ENCODE peak calls at places on chromosomes 13 and 19, in seven cellular contexts. One of them, this sample, is unnamed.

GRCh38 chr19:31478241-31478640 is 129.0 kb upstream of the TSHZ3 start:
- DNase-seq in cardiac muscle cell: no peak
- DNase-seq in AG04450: no peak
- DNase-seq in testis: no peak
- DNase-seq in Calu3: no peak
- DNase-seq in B cell: no peak
- DNase-seq in HFF-Myc: no peak
- DNase-seq in this sample: no peak

GRCh38 chr19:44648536-44649370 is 5.0 kb downstream of the PVR start:
- DNase-seq in HFF-Myc: no peak
- DNase-seq in Calu3: no peak
- DNase-seq in B cell: no peak
- DNase-seq in testis: peak
- DNase-seq in AG04450: no peak
- DNase-seq in cardiac muscle cell: peak
- DNase-seq in this sample: no peak

GRCh38 chr13:24215007-24215633 is 54.6 kb downstream of the SPATA13 start:
- DNase-seq in cardiac muscle cell: no peak
- DNase-seq in HFF-Myc: no peak
- DNase-seq in B cell: no peak
- DNase-seq in AG04450: no peak
- DNase-seq in testis: no peak
- DNase-seq in Calu3: no peak
- DNase-seq in this sample: no peak

GRCh38 chr13:46184277-46184699 is 2.3 kb upstream of the LCP1 start:
- DNase-seq in HFF-Myc: no peak
- DNase-seq in cardiac muscle cell: peak
- DNase-seq in B cell: peak
- DNase-seq in AG04450: no peak
- DNase-seq in Calu3: peak
- DNase-seq in testis: peak
- DNase-seq in this sample: peak

GRCh38 chr13:48258002-48258401 is 25.0 kb downstream of the ITM2B start:
- DNase-seq in Calu3: no peak
- DNase-seq in cardiac muscle cell: no peak
- DNase-seq in testis: no peak
- DNase-seq in HFF-Myc: no peak
- DNase-seq in B cell: no peak
- DNase-seq in AG04450: no peak
- DNase-seq in this sample: no peak

GRCh38 chr13:87661471-87661870 is 9.7 kb upstream of the SLITRK5 start:
- DNase-seq in AG04450: no peak
- DNase-seq in Calu3: no peak
- DNase-seq in cardiac muscle cell: no peak
- DNase-seq in HFF-Myc: no peak
- DNase-seq in B cell: no peak
- DNase-seq in testis: no peak
- DNase-seq in this sample: no peak

GRCh38 chr13:67061750-67062149 is 168.4 kb downstream of the PCDH9 start:
- DNase-seq in HFF-Myc: no peak
- DNase-seq in B cell: no peak
- DNase-seq in AG04450: no peak
- DNase-seq in Calu3: no peak
- DNase-seq in testis: no peak
- DNase-seq in cardiac muscle cell: peak
- DNase-seq in this sample: no peak

GRCh38 chr19:18502633-18503294 is 19.1 kb downstream of the ELL start:
- DNase-seq in B cell: no peak
- DNase-seq in HFF-Myc: no peak
- DNase-seq in Calu3: no peak
- DNase-seq in AG04450: no peak
- DNase-seq in cardiac muscle cell: no peak
- DNase-seq in testis: no peak
- DNase-seq in this sample: no peak

GRCh38 chr19:55246462-55247451 is 12.1 kb downstream of the PPP6R1 start:
- DNase-seq in testis: no peak
- DNase-seq in B cell: no peak
- DNase-seq in AG04450: no peak
- DNase-seq in Calu3: no peak
- DNase-seq in cardiac muscle cell: no peak
- DNase-seq in HFF-Myc: no peak
- DNase-seq in this sample: no peak

GRCh38 chr13:68927387-68928026 is 1180.1 kb upstream of the ATXN8OS start:
- DNase-seq in Calu3: peak
- DNase-seq in AG04450: no peak
- DNase-seq in cardiac muscle cell: no peak
- DNase-seq in B cell: no peak
- DNase-seq in HFF-Myc: no peak
- DNase-seq in testis: peak
- DNase-seq in this sample: no peak

DNA sequence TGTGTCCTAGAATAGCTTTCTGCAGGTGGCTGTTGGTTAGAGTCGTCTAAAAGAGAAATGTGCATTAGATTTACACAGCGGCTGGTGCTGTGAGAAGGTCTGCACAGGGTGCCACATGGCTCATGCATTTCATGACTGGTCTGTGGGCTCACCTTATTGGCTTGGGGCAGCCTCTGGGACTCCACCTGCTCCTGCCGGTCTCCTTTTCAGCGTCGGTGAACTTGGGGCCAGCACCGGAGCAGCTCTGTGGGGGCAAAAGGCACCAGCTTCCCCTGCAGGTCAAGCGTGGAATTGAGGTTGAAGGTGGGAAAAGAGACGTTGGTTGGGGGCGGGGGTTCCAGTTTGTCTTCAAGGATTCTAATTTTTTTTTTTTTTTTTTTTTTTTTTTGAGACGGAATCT is 3.1 kb upstream of the PNMA8C start:
- DNase-seq in testis: no peak
- DNase-seq in HFF-Myc: no peak
- DNase-seq in Calu3: no peak
- DNase-seq in cardiac muscle cell: no peak
- DNase-seq in B cell: no peak
- DNase-seq in AG04450: no peak
- DNase-seq in this sample: no peak
- TF ChIP-seq CTCF in testis: no peak
- TF ChIP-seq CTCF in HFF-Myc: peak
- TF ChIP-seq CTCF in Calu3: no peak
- TF ChIP-seq CTCF in cardiac muscle cell: peak
- TF ChIP-seq CTCF in B cell: no peak
- TF ChIP-seq CTCF in AG04450: peak
- TF ChIP-seq CTCF in this sample: no peak

DNA sequence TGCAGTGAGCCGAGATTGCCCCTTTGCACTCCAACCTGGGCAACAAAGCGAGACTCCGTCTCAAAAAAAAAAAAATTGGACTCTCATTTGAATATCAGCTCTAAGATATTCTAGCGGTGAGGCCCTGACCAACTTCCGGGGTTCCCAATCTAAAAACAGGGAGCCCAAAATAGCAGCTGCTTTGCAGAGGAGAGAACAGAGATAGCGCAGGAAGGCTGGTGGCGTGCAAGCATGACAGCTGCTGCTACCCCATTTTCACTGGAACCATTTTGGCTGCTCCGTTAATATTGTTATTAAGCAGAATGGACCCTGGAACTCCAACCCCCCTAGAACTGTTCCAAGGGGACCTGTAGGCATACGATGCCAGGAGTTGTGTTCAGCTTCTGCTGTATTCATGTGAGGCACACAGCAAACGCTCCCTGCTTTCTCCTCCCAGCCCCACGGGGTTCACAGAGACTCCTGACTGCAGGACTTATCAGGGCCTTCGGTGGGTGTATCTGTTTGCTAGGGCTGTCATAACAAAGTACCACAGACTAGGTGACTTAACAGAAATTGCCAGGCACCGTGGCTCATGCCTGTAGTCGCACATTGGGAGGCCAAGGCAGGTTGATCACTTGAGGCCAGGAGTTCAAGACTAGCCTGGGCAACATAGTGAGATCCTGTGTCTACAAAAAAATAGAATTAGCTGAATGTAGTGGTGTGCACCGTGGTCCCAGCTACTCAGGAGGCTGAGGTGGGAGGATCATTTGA is 11.5 kb downstream of the STXBP2 start:
- DNase-seq in AG04450: no peak
- DNase-seq in cardiac muscle cell: no peak
- DNase-seq in testis: no peak
- DNase-seq in Calu3: no peak
- DNase-seq in B cell: no peak
- DNase-seq in HFF-Myc: no peak
- DNase-seq in this sample: no peak
- TF ChIP-seq CTCF in AG04450: no peak
- TF ChIP-seq CTCF in cardiac muscle cell: no peak
- TF ChIP-seq CTCF in testis: no peak
- TF ChIP-seq CTCF in Calu3: no peak
- TF ChIP-seq CTCF in B cell: no peak
- TF ChIP-seq CTCF in HFF-Myc: no peak
- TF ChIP-seq CTCF in this sample: no peak

DNA sequence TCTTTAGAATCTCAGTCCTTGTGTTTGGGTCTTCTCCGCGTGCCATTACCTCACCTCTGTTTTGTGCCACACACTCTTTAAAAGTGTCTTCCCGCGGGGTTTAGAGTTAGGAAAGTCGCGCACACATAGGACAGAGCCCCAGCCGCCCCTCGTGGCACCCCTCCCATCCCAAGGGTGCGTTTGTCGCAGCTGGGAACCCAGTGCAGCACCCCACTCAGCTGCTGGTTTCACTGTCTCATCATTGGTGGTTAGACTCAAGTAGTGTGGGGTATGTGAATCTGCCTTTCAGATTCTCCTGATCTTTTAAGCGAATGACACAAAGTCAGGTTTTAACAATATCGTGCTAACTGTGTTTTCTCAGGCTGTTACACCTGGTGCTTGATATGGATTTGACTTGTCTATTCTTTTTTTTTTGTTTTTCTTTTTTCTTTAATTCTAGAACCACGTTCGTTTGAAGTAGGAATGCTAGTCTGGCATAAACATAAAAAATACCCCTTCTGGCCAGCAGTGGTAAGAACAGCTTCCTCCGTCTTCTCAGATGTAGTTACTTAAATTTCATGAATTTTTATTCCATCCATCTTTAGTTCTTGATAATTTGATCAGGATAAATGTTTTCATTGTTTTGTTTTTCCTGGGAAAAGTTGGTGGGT is 19.5 kb upstream of the NDUFS7 start:
- DNase-seq in HFF-Myc: no peak
- DNase-seq in AG04450: no peak
- DNase-seq in cardiac muscle cell: peak
- DNase-seq in Calu3: no peak
- DNase-seq in B cell: no peak
- DNase-seq in testis: no peak
- DNase-seq in this sample: peak
- TF ChIP-seq CTCF in HFF-Myc: no peak
- TF ChIP-seq CTCF in AG04450: peak
- TF ChIP-seq CTCF in cardiac muscle cell: no peak
- TF ChIP-seq CTCF in Calu3: no peak
- TF ChIP-seq CTCF in B cell: peak
- TF ChIP-seq CTCF in testis: peak
- TF ChIP-seq CTCF in this sample: no peak

GRCh38 chr13:94419304-94419943 is 60.1 kb downstream of the DCT start:
- DNase-seq in B cell: no peak
- DNase-seq in cardiac muscle cell: peak
- DNase-seq in testis: no peak
- DNase-seq in HFF-Myc: no peak
- DNase-seq in Calu3: no peak
- DNase-seq in AG04450: peak
- DNase-seq in this sample: no peak

GRCh38 chr13:94414141-94414540 is 65.3 kb downstream of the DCT start:
- DNase-seq in AG04450: no peak
- DNase-seq in cardiac muscle cell: no peak
- DNase-seq in testis: no peak
- DNase-seq in B cell: no peak
- DNase-seq in HFF-Myc: no peak
- DNase-seq in Calu3: no peak
- DNase-seq in this sample: no peak

GRCh38 chr13:94415484-94415883 is 64.0 kb downstream of the DCT start:
- DNase-seq in HFF-Myc: no peak
- DNase-seq in testis: no peak
- DNase-seq in cardiac muscle cell: no peak
- DNase-seq in B cell: no peak
- DNase-seq in AG04450: no peak
- DNase-seq in Calu3: no peak
- DNase-seq in this sample: no peak

GRCh38 chr13:94417294-94417693 is 62.2 kb downstream of the DCT start:
- DNase-seq in Calu3: no peak
- DNase-seq in HFF-Myc: no peak
- DNase-seq in cardiac muscle cell: no peak
- DNase-seq in testis: no peak
- DNase-seq in B cell: no peak
- DNase-seq in AG04450: no peak
- DNase-seq in this sample: no peak

DNA sequence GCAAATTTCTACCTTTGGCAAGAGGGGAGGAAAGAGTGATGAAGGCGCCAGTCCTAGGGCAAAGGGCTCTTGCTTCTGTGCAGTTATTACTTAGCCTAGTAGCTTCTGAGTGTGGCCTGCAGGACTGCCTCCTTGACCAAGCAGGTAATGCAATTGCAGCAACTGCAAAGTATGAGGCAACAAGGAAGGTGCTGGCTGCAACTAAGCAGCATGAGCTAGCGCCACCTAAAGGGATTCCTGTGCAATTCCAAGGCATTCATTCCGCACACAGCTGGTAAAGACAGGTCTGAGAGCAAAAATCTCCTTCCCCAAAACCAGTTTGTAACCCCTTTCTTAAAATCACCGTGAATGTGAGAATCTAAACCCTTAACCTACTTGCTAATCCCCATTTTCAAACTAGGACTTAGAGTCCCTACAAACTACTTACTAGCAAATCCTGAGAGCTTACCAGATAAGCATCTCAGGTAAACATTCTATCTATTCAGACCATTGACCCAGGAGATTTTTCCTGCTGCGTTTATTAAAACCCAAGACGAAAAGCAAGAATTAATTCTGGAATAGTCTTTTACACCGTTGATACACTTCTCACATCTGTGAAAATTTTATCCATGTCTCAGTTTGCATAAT is 62.9 kb downstream of the DCT start:
- DNase-seq in testis: peak
- DNase-seq in cardiac muscle cell: peak
- DNase-seq in B cell: no peak
- DNase-seq in HFF-Myc: no peak
- DNase-seq in AG04450: no peak
- DNase-seq in Calu3: no peak
- DNase-seq in this sample: no peak
- TF ChIP-seq CTCF in testis: peak
- TF ChIP-seq CTCF in cardiac muscle cell: peak
- TF ChIP-seq CTCF in B cell: no peak
- TF ChIP-seq CTCF in HFF-Myc: peak
- TF ChIP-seq CTCF in AG04450: peak
- TF ChIP-seq CTCF in Calu3: no peak
- TF ChIP-seq CTCF in this sample: no peak

DNA sequence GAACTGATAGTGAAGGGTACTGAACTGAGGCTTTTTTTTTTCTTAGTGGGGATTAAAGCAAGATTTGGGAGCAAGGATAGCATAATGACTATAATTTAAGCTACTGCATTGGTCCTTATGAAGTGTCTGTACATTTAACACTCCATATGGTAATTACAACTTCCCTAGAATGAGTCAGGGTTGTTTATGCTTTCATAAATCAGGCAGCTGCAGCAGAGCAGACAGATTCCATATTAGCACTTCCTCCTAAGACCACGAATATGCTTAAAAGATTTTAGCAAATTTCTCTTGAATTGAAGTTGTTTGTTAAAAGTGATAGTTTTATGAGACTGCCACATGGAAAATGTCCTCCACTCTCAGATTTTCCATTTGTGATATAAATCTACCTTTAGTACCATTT is 401.1 kb upstream of the SPRY2 start:
- DNase-seq in HFF-Myc: no peak
- DNase-seq in cardiac muscle cell: peak
- DNase-seq in AG04450: no peak
- DNase-seq in testis: no peak
- DNase-seq in Calu3: no peak
- DNase-seq in B cell: no peak
- DNase-seq in this sample: no peak
- TF ChIP-seq CTCF in HFF-Myc: no peak
- TF ChIP-seq CTCF in cardiac muscle cell: no peak
- TF ChIP-seq CTCF in AG04450: no peak
- TF ChIP-seq CTCF in testis: no peak
- TF ChIP-seq CTCF in Calu3: no peak
- TF ChIP-seq CTCF in B cell: no peak
- TF ChIP-seq CTCF in this sample: no peak